ENCODE peak calls at places on chromosomes 5 and 9, in seven cellular contexts. N is AG04450, P is brain microvascular endothelial cell, C is IMR-90, S is mesendoderm, Q is upper lobe of right lung, D is body of pancreas. J is an unnamed sample.

GRCh38 chr5:150289551-150290390 is at the start of gene CAMK2A:
- DNase-seq in Q (no peak), N (no peak), S (peak), P (no peak), D (no peak), C (no peak), J (no peak)

GRCh38 chr5:154972476-154973080 is 31.7 kb downstream of the MRPL22 start:
- DNase-seq in S (peak), D (no peak), C (peak), P (peak), Q (no peak), N (no peak), J (no peak)

GRCh38 chr5:59275170-59275536 is 618.4 kb downstream of the PDE4D start:
- DNase-seq in D (no peak), Q (no peak), C (no peak), N (no peak), P (no peak), S (no peak), J (no peak)

GRCh38 chr5:76341935-76342334 is 61.1 kb upstream of the IQGAP2 start:
- DNase-seq in P (no peak), D (peak), S (no peak), N (no peak), C (no peak), Q (no peak), J (no peak)

GRCh38 chr5:74542477-74542876 is 98.1 kb downstream of the ENC1 start:
- DNase-seq in Q (no peak), D (no peak), C (no peak), P (no peak), N (no peak), S (peak), J (no peak)

GRCh38 chr5:126961702-126962101 is 68.7 kb downstream of the MARCHF3 start:
- DNase-seq in S (peak), D (no peak), Q (no peak), C (peak), P (no peak), N (no peak), J (no peak)

GRCh38 chr9:136557036-136557435 is 11.2 kb upstream of the NOTCH1 start:
- DNase-seq in P (no peak), Q (no peak), D (no peak), S (no peak), N (no peak), C (no peak), J (no peak)

GRCh38 chr5:137146402-137146889 is 352.7 kb downstream of the SPOCK1 start:
- DNase-seq in P (peak), N (peak), Q (no peak), D (no peak), C (peak), S (peak), J (no peak)

GRCh38 chr5:172692981-172693380 is 51.9 kb downstream of the NEURL1B start:
- DNase-seq in Q (no peak), S (no peak), D (no peak), N (no peak), P (no peak), C (peak), J (no peak)

GRCh38 chr5:137957948-137958347 is 68.7 kb downstream of the PKD2L2 start:
- DNase-seq in S (no peak), Q (no peak), D (no peak), P (no peak), C (no peak), N (no peak), J (no peak)

GRCh38 chr5:76081811-76082783 is 1.1 kb upstream of the SV2C start:
- DNase-seq in C (no peak), P (no peak), D (no peak), S (peak), Q (peak), N (no peak), J (no peak)

GRCh38 chr5:179422213-179422839 is 77.1 kb upstream of the ADAMTS2 start:
- DNase-seq in S (no peak), N (no peak), C (no peak), P (no peak), Q (peak), D (no peak), J (no peak)

GRCh38 chr5:174327317-174327864 is 281.9 kb downstream of the NSG2 start:
- DNase-seq in Q (peak), D (peak), C (peak), S (peak), N (peak), P (peak), J (no peak)

GRCh38 chr9:113481176-113481805 is 17.8 kb downstream of the RGS3 start:
- DNase-seq in C (no peak), Q (peak), N (no peak), S (no peak), D (peak), P (no peak), J (no peak)
- H3K27ac ChIP-seq in C (no peak), Q (no peak), N (no peak), S (no peak), D (no peak), P (no peak), J (no peak)

DNA sequence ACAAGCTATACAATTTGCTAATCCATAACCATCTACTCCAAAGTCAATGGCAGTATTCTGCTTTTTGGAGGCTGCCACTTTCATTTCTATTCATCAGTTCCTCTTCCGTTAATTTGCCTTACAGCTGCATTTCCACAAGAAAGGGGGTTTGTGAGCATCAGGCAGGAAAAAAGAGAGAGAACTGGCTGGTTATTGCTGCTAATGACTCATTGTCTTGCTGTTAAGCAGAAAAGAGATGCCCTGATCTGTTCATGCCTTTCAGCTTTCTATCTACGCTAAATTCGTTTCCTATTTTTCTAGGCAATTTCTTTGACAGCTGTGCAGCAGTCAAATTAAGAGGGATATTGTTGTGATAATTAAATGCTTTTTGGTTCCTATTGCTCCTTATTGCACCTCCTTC is 65.9 kb upstream of the GNAQ start:
- DNase-seq in P (no peak), Q (no peak), N (no peak), C (no peak), S (no peak), D (no peak), J (no peak)
- H3K27ac ChIP-seq in P (no peak), Q (no peak), N (no peak), C (no peak), S (no peak), D (no peak), J (no peak)

GRCh38 chr5:39108987-39109386 is 34.8 kb upstream of the RICTOR start:
- DNase-seq in C (no peak), S (no peak), P (no peak), D (no peak), Q (no peak), N (no peak), J (no peak)
- H3K27ac ChIP-seq in C (no peak), S (no peak), P (no peak), D (no peak), Q (no peak), N (no peak), J (no peak)

GRCh38 chr9:27336829-27337228 is 39.9 kb upstream of the EQTN start:
- DNase-seq in C (no peak), N (no peak), D (no peak), P (no peak), Q (no peak), S (no peak), J (no peak)
- H3K27ac ChIP-seq in C (no peak), N (no peak), D (no peak), P (no peak), Q (peak), S (no peak), J (no peak)

GRCh38 chr9:101478906-101479305 is 43.3 kb upstream of the ALDOB start:
- DNase-seq in P (no peak), Q (no peak), C (no peak), S (no peak), N (no peak), D (no peak), J (no peak)
- H3K27ac ChIP-seq in P (no peak), Q (no peak), C (no peak), S (no peak), N (no peak), D (no peak), J (no peak)

DNA sequence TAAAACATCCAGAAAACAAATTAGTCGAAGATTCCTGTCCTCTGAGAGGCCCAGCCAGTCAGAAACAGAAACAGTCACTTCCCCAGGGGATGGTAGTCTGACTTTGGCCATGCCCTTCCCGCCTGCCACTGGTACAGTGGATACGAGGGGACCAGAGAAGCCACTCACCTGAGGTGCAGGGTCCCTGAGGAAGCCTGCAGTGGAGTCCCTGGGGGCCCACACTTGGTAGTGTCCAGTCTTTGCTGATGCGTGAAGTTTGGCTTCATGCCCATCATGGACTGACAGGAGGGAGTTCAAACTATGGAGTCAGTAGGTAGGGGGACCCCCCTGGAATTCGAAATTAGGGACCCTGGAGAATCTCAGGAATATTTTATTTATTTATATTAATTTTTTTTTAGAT is 147.5 kb downstream of the DAB2IP start:
- DNase-seq in D (no peak), Q (no peak), C (no peak), P (no peak), S (no peak), N (no peak), J (no peak)
- H3K27ac ChIP-seq in D (no peak), Q (no peak), C (no peak), P (no peak), S (no peak), N (no peak), J (no peak)

GRCh38 chr5:175682664-175683063 is 24.8 kb downstream of the HRH2 start:
- DNase-seq in Q (peak), S (no peak), P (no peak), N (no peak), D (no peak), C (no peak), J (no peak)

GRCh38 chr5:175683921-175684320 is 26.1 kb downstream of the HRH2 start:
- DNase-seq in P (no peak), S (no peak), C (no peak), N (no peak), D (no peak), Q (peak), J (no peak)

GRCh38 chr5:175684931-175685330 is 27.1 kb downstream of the HRH2 start:
- DNase-seq in N (no peak), Q (peak), D (no peak), P (no peak), S (no peak), C (no peak), J (no peak)

GRCh38 chr5:175681975-175682354 is 24.1 kb downstream of the HRH2 start:
- DNase-seq in D (no peak), N (no peak), P (no peak), C (no peak), S (no peak), Q (peak), J (no peak)

GRCh38 chr5:175683231-175683630 is 25.4 kb downstream of the HRH2 start:
- DNase-seq in S (no peak), Q (peak), C (no peak), D (no peak), N (no peak), P (no peak), J (no peak)
- H3K27ac ChIP-seq in S (no peak), Q (no peak), C (no peak), D (no peak), N (no peak), P (no peak), J (no peak)

DNA sequence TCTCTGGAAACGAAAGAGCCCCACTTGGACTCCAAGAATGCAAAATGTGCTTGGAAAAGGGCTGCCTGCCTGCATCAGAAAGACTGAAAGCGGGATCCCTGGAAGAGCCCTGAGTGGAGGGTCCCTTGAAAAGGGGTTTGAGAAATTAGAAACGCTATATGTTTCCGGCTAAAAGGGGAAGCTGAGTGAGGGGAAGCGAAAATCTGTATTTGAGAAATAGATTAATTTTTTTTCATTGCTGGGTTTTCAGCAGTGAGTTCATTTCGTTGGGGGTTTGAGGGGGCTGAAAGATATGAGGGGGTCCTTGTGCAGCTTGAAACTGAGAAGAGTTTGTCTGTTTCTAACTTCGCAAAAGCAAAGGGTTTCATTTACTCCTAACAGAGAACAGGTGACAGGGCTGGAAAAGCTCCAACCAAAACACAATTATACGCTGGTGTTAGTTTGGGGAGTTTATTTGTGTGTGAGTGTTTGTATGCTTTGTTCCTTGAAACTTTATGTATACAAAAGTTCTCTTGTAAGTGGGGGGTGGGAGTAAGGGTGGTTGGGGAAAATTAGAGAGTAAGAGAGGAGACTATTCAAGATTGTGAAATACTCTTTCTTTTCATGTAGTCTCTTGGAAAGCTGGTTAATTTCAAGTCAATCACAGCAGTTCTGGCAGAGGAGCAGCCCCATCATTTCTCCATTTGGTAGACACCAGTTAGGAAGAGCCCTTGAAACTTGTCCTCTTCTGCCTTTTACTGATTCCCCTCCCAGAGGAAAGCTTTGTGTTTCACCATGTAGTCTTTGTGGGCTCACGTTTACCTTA is 767 bp downstream of the TNFAIP8 start:
- DNase-seq in D (no peak), S (no peak), N (no peak), Q (no peak), P (no peak), C (no peak), J (no peak)
- H3K27ac ChIP-seq in D (peak), S (no peak), N (peak), Q (peak), P (peak), C (peak), J (no peak)

DNA sequence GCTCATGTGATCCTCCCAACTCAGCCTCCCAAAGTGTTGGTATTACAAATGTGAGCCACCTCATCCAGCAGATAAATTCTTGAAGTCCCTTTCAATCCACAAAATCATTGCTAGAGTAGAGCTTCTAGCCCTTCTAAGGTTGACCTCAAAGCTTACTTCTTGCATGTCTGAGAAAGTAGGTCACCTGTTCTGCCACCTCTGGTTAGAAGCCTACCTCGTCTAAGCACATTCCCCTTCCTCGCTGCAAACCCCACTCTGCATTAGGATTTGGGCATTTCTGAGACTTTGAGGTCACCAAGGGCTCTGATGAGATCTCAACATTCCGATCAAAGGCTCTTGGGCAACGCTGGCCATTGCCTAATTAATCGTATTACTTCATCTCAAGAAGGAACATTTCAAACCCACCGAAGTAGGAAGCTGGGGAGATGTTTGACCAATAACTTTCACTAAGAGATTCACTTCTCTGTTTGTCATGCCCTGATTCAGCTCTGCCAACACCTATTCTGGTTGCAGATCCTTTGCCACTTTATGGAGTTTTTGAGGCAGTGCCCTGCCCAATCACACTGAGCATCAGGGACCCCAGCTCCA is 8.6 kb downstream of the ADAM19 start:
- DNase-seq in N (no peak), P (no peak), Q (no peak), D (no peak), C (no peak), S (peak), J (no peak)
- H3K27ac ChIP-seq in N (no peak), P (no peak), Q (no peak), D (no peak), C (no peak), S (no peak), J (no peak)

J was measured in CD8-positive, alpha-beta T cell.